ENCODE peak calls at places on chromosomes 11 and 22, in ten cellular contexts. U is neural crest cell, M is fibroblast of lung, J is epithelial cell of esophagus, Y is HFF-Myc, F is fibroblast of pulmonary artery, Z is body of pancreas, P is esophagus squamous epithelium, T is omental fat pad, W is A549. N is an unnamed sample.
A peak's percentile ranks its signal among the peaks of the same experiment; 100 is the strongest.

GRCh38 chr11:117387992-117388765 is 60.5 kb downstream of the CEP164 start:
- DNase-seq in U (no peak), M (peak; percentile 86), J (no peak), Y (no peak), F (peak; percentile 33), Z (no peak), P (no peak), T (no peak), W (no peak), N (no peak)

GRCh38 chr11:45543808-45544422 is 121.5 kb downstream of the CHST1 start:
- DNase-seq in U (peak; percentile 26), M (peak; percentile 2), J (peak; percentile 9), Y (no peak), F (peak; percentile 50), Z (no peak), P (no peak), T (no peak), W (no peak), N (no peak)

GRCh38 chr11:46291441-46292143 is 14.1 kb downstream of the CREB3L1 start:
- DNase-seq in U (no peak), M (peak; percentile 91), J (no peak), Y (no peak), F (peak; percentile 70), Z (no peak), P (no peak), T (no peak), W (no peak), N (no peak)

GRCh38 chr11:69854719-69855118 is 35.5 kb upstream of the FGF3 start:
- DNase-seq in U (no peak), M (peak; percentile 74), J (peak; percentile 78), Y (no peak), F (peak; percentile 21), Z (no peak), P (no peak), T (no peak), W (peak; percentile 27), N (no peak)

GRCh38 chr11:58498464-58498863 is 9.4 kb downstream of the OR5B21 start:
- DNase-seq in U (no peak), M (peak; percentile 16), J (no peak), Y (no peak), F (peak; percentile 6), Z (no peak), P (no peak), T (no peak), W (no peak), N (no peak)

GRCh38 chr22:31044262-31044861 is 36.8 kb upstream of the SMTN start:
- DNase-seq in U (no peak), M (peak; percentile 68), J (no peak), Y (no peak), F (peak; percentile 84), Z (peak; percentile 43), P (no peak), T (peak; percentile 48), W (no peak), N (no peak)

GRCh38 chr22:35310556-35311550 is 11.2 kb downstream of the TOM1 start:
- DNase-seq in U (no peak), M (peak; percentile 24), J (peak; percentile 41), Y (no peak), F (no peak), Z (peak; percentile 36), P (no peak), T (no peak), W (no peak), N (no peak)

GRCh38 chr22:42996646-42997365 is 18.1 kb downstream of the PACSIN2 start:
- DNase-seq in U (no peak), M (peak; percentile 75), J (no peak), Y (no peak), F (no peak), Z (peak; percentile 60), P (no peak), T (no peak), W (no peak), N (no peak)

GRCh38 chr22:42357634-42358296 is 74.4 kb downstream of the NFAM1 start:
- DNase-seq in U (no peak), M (no peak), J (peak; percentile 92), Y (no peak), F (no peak), Z (peak; percentile 74), P (no peak), T (no peak), W (no peak), N (no peak)

GRCh38 chr11:61683961-61684869 is 4.0 kb downstream of the DAGLA start:
- DNase-seq in U (no peak), M (peak; percentile 76), J (no peak), Y (no peak), F (no peak), Z (peak; percentile 50), P (no peak), T (no peak), W (no peak), N (no peak)

GRCh38 chr22:22164541-22165272 is 79.9 kb upstream of the VPREB1 start:
- DNase-seq in U (no peak), M (no peak), J (no peak), Y (no peak), F (no peak), Z (no peak), P (no peak), T (no peak), W (no peak), N (no peak)

GRCh38 chr11:34682822-34683221 is 61.9 kb downstream of the EHF start:
- DNase-seq in U (no peak), M (peak; percentile 66), J (peak; percentile 80), Y (peak; percentile 10), F (peak; percentile 13), Z (no peak), P (no peak), T (no peak), W (peak; percentile 18), N (no peak)

GRCh38 chr22:47836957-47837356 is 1074.5 kb downstream of the TBC1D22A start:
- DNase-seq in U (no peak), M (peak; percentile 2), J (no peak), Y (no peak), F (peak; percentile 0), Z (no peak), P (no peak), T (no peak), W (no peak), N (no peak)

GRCh38 chr22:20425821-20426615 is 11.6 kb downstream of the SCARF2 start:
- DNase-seq in U (no peak), M (no peak), J (no peak), Y (no peak), F (no peak), Z (no peak), P (no peak), T (no peak), W (no peak), N (peak; percentile 84)

GRCh38 chr11:74870485-74870884 is 78.4 kb downstream of the XRRA1 start:
- DNase-seq in U (no peak), M (peak; percentile 35), J (peak; percentile 41), Y (no peak), F (peak; percentile 71), Z (no peak), P (no peak), T (no peak), W (peak; percentile 46), N (no peak)

GRCh38 chr11:30143098-30143705 is 87.6 kb upstream of the FSHB start:
- DNase-seq in U (peak; percentile 29), M (peak; percentile 4), J (peak; percentile 39), Y (peak; percentile 12), F (peak; percentile 57), Z (no peak), P (no peak), T (no peak), W (peak; percentile 4), N (no peak)

GRCh38 chr22:49202226-49202625 is 625.4 kb downstream of the BRD1 start:
- DNase-seq in U (no peak), M (no peak), J (no peak), Y (no peak), F (no peak), Z (no peak), P (no peak), T (no peak), W (no peak), N (peak; percentile 44)

GRCh38 chr11:27239305-27239942 is 123.6 kb downstream of the CCDC34 start:
- DNase-seq in U (no peak), M (peak; percentile 98), J (no peak), Y (no peak), F (no peak), Z (no peak), P (no peak), T (no peak), W (no peak), N (no peak)

GRCh38 chr11:18611196-18611595 is 11.6 kb downstream of the MISFA start:
- DNase-seq in U (no peak), M (peak; percentile 20), J (no peak), Y (no peak), F (no peak), Z (no peak), P (no peak), T (no peak), W (no peak), N (no peak)
- TF ChIP-seq CTCF in U (no peak), M (no peak), J (no peak), Y (no peak), F (no peak), Z (no peak), P (no peak), T (no peak), W (no peak), N (no peak)

DNA sequence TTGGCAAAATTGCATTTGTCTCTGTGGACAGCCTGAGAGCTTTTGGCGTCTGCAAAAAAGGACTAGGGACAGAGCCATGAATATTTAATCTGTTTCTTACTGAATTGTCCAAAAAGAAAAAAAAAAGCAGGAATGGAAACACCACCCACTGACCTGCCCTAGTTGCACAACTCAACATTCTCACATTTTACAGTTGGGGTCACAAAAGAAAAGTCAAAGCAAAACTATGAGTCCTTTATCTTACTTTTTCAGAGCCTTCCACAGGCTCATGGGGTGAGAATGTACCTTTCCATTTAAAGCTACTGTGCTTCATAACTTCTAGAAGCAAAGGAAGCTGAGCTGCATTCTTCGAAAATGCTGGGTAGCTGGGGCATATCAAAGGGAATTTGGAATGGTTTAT is 225.7 kb downstream of the FAM76B start:
- DNase-seq in U (no peak), M (peak; percentile 55), J (no peak), Y (no peak), F (peak; percentile 13), Z (no peak), P (no peak), T (no peak), W (no peak), N (no peak)
- TF ChIP-seq CTCF in U (no peak), M (no peak), J (no peak), Y (no peak), F (no peak), Z (no peak), P (no peak), T (no peak), W (no peak), N (no peak)

GRCh38 chr11:94398101-94398500 is 3.1 kb downstream of the GPR83 start:
- DNase-seq in U (no peak), M (no peak), J (no peak), Y (no peak), F (no peak), Z (no peak), P (no peak), T (no peak), W (no peak), N (no peak)
- TF ChIP-seq CTCF in U (no peak), M (no peak), J (no peak), Y (no peak), F (no peak), Z (no peak), P (no peak), T (no peak), W (no peak), N (no peak)

GRCh38 chr11:80441821-80442220 is 1001.0 kb upstream of the TENM4 start:
- DNase-seq in U (no peak), M (peak; percentile 2), J (peak; percentile 86), Y (no peak), F (peak; percentile 5), Z (no peak), P (no peak), T (no peak), W (no peak), N (no peak)

GRCh38 chr11:80443177-80443576 is 1002.3 kb upstream of the TENM4 start:
- DNase-seq in U (no peak), M (no peak), J (peak; percentile 79), Y (no peak), F (peak; percentile 6), Z (no peak), P (no peak), T (no peak), W (no peak), N (no peak)
- TF ChIP-seq CTCF in U (no peak), M (no peak), J (no peak), Y (no peak), F (no peak), Z (no peak), P (no peak), T (no peak), W (no peak), N (no peak)